ENCODE peak calls at places on chromosomes 16 and 17, in five cellular contexts. E, Y, J, P and W are unnamed samples.

GRCh38 chr17:55540414-55541091 is 29.3 kb upstream of the SMIM36 start:
- DNase-seq in E (peak), Y (no peak), J (no peak), P (peak), W (peak)

GRCh38 chr16:24858219-24859041 is 12.7 kb downstream of the SLC5A11 start:
- DNase-seq in E (peak), Y (peak), J (no peak), P (peak), W (peak)

GRCh38 chr16:77324727-77325126 is 110.1 kb downstream of the ADAMTS18 start:
- DNase-seq in E (no peak), Y (no peak), J (no peak), P (no peak), W (no peak)

GRCh38 chr16:59848314-59848713 is 1114.2 kb upstream of the GOT2 start:
- DNase-seq in E (no peak), Y (no peak), J (no peak), P (no peak), W (peak)

GRCh38 chr17:3447625-3448024 is 14.0 kb upstream of the OR1E2 start:
- DNase-seq in E (no peak), Y (peak), J (no peak), P (peak), W (no peak)

GRCh38 chr16:79090966-79091365 is 509.6 kb downstream of the MAF start:
- DNase-seq in E (no peak), Y (no peak), J (no peak), P (no peak), W (no peak)

GRCh38 chr16:22183335-22183734 is 21.0 kb downstream of the SDR42E2 start:
- DNase-seq in E (no peak), Y (no peak), J (no peak), P (no peak), W (no peak)

GRCh38 chr16:3595110-3595486 is 16.3 kb downstream of the SLX4 start:
- DNase-seq in E (no peak), Y (no peak), J (no peak), P (no peak), W (no peak)

GRCh38 chr16:24847358-24847664 is 1.5 kb downstream of the SLC5A11 start:
- DNase-seq in E (no peak), Y (no peak), J (no peak), P (no peak), W (no peak)

GRCh38 chr16:53156516-53156915 is 101.7 kb downstream of the CHD9 start:
- DNase-seq in E (no peak), Y (no peak), J (no peak), P (no peak), W (peak)

GRCh38 chr16:75952124-75952523 is 225.8 kb upstream of the CPHXL start:
- DNase-seq in E (no peak), Y (no peak), J (no peak), P (no peak), W (no peak)

GRCh38 chr16:67108489-67108888 is 1.3 kb upstream of the PHAF1 start:
- DNase-seq in E (no peak), Y (no peak), J (no peak), P (no peak), W (no peak)

GRCh38 chr17:37849617-37849972 is 74.6 kb upstream of the TBC1D3K start:
- DNase-seq in E (no peak), Y (no peak), J (no peak), P (no peak), W (no peak)
- H2AFZ ChIP-seq in E (no peak), Y (no peak), J (no peak), P (no peak), W (peak)

GRCh38 chr16:2468725-2469398 is 2.2 kb upstream of the NTN3 start:
- DNase-seq in E (no peak), Y (peak), J (no peak), P (no peak), W (no peak)
- H2AFZ ChIP-seq in E (no peak), Y (no peak), J (no peak), P (peak), W (no peak)

DNA sequence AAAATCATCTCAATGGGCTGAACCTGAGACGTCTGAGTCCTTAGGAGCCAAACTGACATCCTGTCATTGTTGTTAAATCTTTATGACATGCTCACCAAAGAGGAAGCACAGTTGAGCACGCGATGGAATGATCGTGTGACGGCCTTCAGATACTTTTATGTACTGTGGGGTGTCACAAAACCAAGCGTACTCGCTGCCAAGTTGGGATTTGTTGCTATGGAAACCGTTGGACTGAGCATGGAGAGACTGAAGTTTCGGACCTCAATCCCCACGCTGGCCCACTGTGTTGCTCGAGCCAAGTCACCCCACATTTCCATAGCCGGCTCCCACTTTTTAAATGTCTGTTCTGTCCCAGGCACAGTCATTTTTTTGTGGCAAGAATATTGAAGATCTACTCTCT is 222.8 kb upstream of the SDK2 start:
- DNase-seq in E (no peak), Y (peak), J (no peak), P (no peak), W (no peak)
- H2AFZ ChIP-seq in E (no peak), Y (no peak), J (no peak), P (no peak), W (no peak)

GRCh38 chr17:76000016-76000754 is 470 bp upstream of the CDK3 start:
- DNase-seq in E (peak), Y (peak), J (no peak), P (peak), W (no peak)
- H2AFZ ChIP-seq in E (no peak), Y (peak), J (no peak), P (no peak), W (no peak)

GRCh38 chr16:1180772-1181714 is 28.1 kb downstream of the CACNA1H start:
- DNase-seq in E (no peak), Y (peak), J (no peak), P (no peak), W (no peak)
- H2AFZ ChIP-seq in E (no peak), Y (no peak), J (no peak), P (no peak), W (no peak)

DNA sequence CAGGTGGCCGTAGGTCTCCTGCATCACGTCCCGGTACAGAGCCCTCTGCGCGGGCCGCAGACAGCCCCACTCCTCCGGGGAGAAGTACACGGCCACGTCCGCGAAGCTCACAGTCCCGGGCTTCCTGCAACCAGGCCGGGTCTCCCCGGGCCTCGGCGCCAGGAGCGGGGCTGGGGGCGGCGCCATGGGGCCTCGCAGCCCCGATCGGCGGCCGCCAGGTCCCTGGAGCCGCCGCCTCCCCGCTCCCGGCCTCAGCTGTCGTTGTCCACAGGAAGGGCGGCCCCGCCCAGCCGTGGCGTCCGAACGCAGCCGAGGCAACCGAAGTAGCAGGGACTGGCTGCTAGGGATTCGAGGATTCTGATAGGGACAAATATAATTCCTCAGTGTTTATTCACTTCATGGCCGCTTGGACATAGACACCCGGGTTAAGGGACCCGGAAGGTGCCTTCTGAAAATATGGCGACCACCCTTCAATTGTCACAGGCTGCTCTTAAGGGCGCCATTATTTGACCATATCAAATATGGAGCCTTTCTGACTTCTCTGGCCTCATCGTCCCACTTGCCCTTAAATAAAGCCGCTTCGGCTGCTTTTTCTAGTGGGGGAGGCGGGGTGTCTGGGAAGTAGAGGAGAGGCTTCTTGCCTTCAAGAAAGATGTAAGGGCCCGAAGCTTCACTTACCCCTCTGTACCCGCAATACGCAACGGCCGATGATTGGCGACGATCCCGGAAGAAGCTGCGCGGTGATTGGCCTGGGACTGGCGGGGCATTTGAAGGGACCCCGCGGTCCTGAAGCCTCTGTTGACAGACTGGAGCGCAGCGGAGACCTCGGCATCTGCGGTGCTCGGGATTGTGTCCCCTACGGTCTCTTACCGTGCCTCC is at the start of gene ZNF688:
- DNase-seq in E (peak), Y (peak), J (peak), P (peak), W (peak)
- H2AFZ ChIP-seq in E (peak), Y (peak), J (peak), P (peak), W (peak)

GRCh38 chr17:31788956-31789355 is 70.1 kb downstream of the COPRS start:
- DNase-seq in E (no peak), Y (no peak), J (no peak), P (no peak), W (peak)
- H2AFZ ChIP-seq in E (no peak), Y (no peak), J (no peak), P (no peak), W (peak)

DNA sequence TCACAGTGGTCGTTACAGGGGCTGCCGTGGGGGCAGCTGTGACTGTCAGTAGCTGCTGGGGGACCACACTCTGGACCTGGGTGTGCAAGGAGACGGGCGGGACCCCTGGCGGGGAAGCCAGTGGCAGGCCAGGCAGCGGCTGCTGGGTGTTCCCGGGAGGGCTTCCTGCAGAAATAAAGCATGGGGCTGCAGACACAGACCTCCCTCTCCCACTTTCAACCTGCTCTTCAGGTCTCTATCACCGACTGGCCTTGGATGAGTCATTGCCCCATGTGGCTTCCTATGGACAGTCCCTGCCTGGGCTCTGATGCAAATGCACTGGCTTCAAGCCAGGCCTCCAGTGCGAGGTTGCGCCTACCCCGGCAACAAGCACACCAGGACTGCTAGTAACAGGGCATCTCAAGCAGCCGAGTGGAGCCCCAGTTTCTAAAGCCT is 17.2 kb downstream of the SREBF1 start:
- DNase-seq in E (peak), Y (no peak), J (peak), P (peak), W (peak)
- H2AFZ ChIP-seq in E (no peak), Y (no peak), J (no peak), P (no peak), W (no peak)

GRCh38 chr17:41678411-41678906 is 10.2 kb upstream of the EIF1 start:
- DNase-seq in E (peak), Y (no peak), J (peak), P (peak), W (no peak)

GRCh38 chr17:41679740-41680425 is 8.8 kb upstream of the EIF1 start:
- DNase-seq in E (no peak), Y (no peak), J (no peak), P (no peak), W (no peak)

GRCh38 chr17:41672153-41672552 is 16.5 kb upstream of the EIF1 start:
- DNase-seq in E (no peak), Y (no peak), J (no peak), P (no peak), W (no peak)

GRCh38 chr17:41678907-41679739 is 9.6 kb upstream of the EIF1 start:
- DNase-seq in E (peak), Y (no peak), J (peak), P (peak), W (peak)

GRCh38 chr17:41676058-41676419 is 12.6 kb upstream of the EIF1 start:
- DNase-seq in E (no peak), Y (no peak), J (no peak), P (no peak), W (no peak)
- H2AFZ ChIP-seq in E (no peak), Y (peak), J (no peak), P (no peak), W (no peak)

GRCh38 chr17:75535871-75536270 is 10.4 kb downstream of the LLGL2 start:
- DNase-seq in E (no peak), Y (no peak), J (no peak), P (no peak), W (no peak)
- H2AFZ ChIP-seq in E (no peak), Y (no peak), J (no peak), P (no peak), W (no peak)